ENCODE peak calls at places on chromosomes 4 and X, in eight cellular contexts. J is cardiac muscle cell, C is SK-N-SH, V is neural progenitor cell, G is suprapubic skin, T is K562, B is gastrocnemius medialis, A is PC-9. W is an unnamed sample. For H3K4me1 and H3K36me3, the result is how much of the 10 kb centered on the place peaks cover.

GRCh38 chr4:162285753-162286152 is 122.0 kb upstream of the FSTL5 start:
- DNase-seq in J (no peak), C (no peak), V (no peak), G (no peak), T (no peak), B (no peak), A (no peak), W (no peak)

GRCh38 chr4:185305979-185306442 is 89.7 kb downstream of the LRP2BP start:
- DNase-seq in J (peak), C (no peak), V (peak), G (no peak), T (no peak), B (no peak), A (peak), W (no peak)

GRCh38 chr4:145840162-145840768 is 98.4 kb downstream of the ZNF827 start:
- DNase-seq in J (peak), C (peak), V (no peak), G (no peak), T (peak), B (no peak), A (no peak), W (peak)

GRCh38 chr4:94827481-94828110 is 69.8 kb downstream of the BMPR1B start:
- DNase-seq in J (peak), C (no peak), V (no peak), G (no peak), T (peak), B (no peak), A (peak), W (no peak)

GRCh38 chr4:113905301-113905700 is 74.1 kb downstream of the ARSJ start:
- DNase-seq in J (peak), C (no peak), V (no peak), G (no peak), T (no peak), B (no peak), A (no peak), W (no peak)

GRCh38 chr4:84971319-84971932 is 4.9 kb upstream of the WDFY3 start:
- DNase-seq in J (peak), C (peak), V (peak), G (no peak), T (peak), B (no peak), A (no peak), W (no peak)

GRCh38 chr4:84379881-84380618 is 119.0 kb downstream of the NKX6-1 start:
- DNase-seq in J (peak), C (no peak), V (peak), G (no peak), T (no peak), B (no peak), A (peak), W (no peak)

GRCh38 chr4:157045507-157046127 is 30.3 kb upstream of the GLRB start:
- DNase-seq in J (peak), C (peak), V (peak), G (no peak), T (peak), B (no peak), A (peak), W (peak)

GRCh38 chrX:45757272-45757671 is 556.6 kb upstream of the DIPK2B start:
- DNase-seq in J (no peak), C (no peak), V (no peak), G (no peak), T (no peak), B (no peak), A (no peak), W (no peak)

GRCh38 chrX:45760187-45760742 is 559.6 kb upstream of the DIPK2B start:
- DNase-seq in J (no peak), C (no peak), V (no peak), G (no peak), T (no peak), B (no peak), A (no peak), W (no peak)

GRCh38 chrX:45756562-45756961 is 555.9 kb upstream of the DIPK2B start:
- DNase-seq in J (no peak), C (no peak), V (no peak), G (no peak), T (no peak), B (no peak), A (no peak), W (no peak)

GRCh38 chrX:45758319-45758718 is 557.6 kb upstream of the DIPK2B start:
- DNase-seq in J (peak), C (no peak), V (no peak), G (no peak), T (no peak), B (no peak), A (no peak), W (no peak)

GRCh38 chrX:45758738-45759397 is 558.2 kb upstream of the DIPK2B start:
- DNase-seq in J (no peak), C (no peak), V (no peak), G (no peak), T (no peak), B (no peak), A (no peak), W (no peak)
- H3K4me1 ChIP-seq in J (under half), C (half or more), V (under half), G (under half), T (under half), B (under half), A (under half), W (under half)

GRCh38 chr4:108359936-108360681 is 191.4 kb upstream of the LEF1 start:
- DNase-seq in J (no peak), C (no peak), V (no peak), G (no peak), T (peak), B (no peak), A (no peak), W (no peak)
- H3K4me3 ChIP-seq in J (no peak), C (no peak), V (no peak), G (no peak), T (no peak), B (no peak), A (no peak), W (no peak)

DNA sequence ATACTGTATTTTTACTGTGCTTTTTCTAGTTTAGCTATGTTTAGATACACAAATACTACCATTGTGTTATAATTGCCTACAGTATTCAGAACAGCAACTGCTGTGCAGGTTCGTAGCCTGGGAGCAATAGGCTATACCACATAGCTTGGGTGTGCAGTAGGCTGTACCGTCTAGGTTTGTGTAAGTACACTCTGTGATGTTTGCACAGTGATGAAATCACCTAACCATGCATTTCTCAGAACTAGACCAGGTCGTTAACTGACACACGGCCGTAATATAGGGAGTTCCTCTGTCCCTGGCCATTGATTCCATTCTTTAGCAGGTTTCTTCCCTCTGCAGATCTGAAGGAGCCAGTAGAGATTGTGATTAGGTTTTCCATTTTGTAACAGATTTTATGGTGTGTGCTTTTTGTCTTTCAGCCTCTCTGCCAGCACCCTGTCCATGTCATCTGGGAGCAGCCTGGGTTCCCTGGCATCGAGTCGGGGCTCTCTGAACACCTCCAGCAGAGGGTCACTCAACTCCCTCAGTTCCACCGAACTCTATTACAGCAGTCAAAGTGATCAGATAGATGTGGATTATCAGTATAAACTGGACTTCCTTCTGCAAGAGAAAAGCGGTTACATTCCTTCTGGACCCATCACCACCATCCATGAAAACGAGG is 59.5 kb downstream of the CLDN22 start:
- DNase-seq in J (no peak), C (no peak), V (no peak), G (no peak), T (no peak), B (no peak), A (no peak), W (no peak)
- H3K36me3 ChIP-seq in J (under half), C (under half), V (under half), G (under half), T (under half), B (under half), A (under half), W (under half)

GRCh38 chrX:12874599-12874998 is 7.7 kb downstream of the TLR7 start:
- DNase-seq in J (no peak), C (no peak), V (no peak), G (no peak), T (no peak), B (no peak), A (no peak), W (no peak)
- H3K4me1 ChIP-seq in J (under half), C (under half), V (under half), G (under half), T (under half), B (under half), A (under half), W (under half)

GRCh38 chr4:1402516-1403101 is 3.6 kb downstream of the NKX1-1 start:
- DNase-seq in J (no peak), C (peak), V (no peak), G (peak), T (no peak), B (no peak), A (no peak), W (no peak)

GRCh38 chr4:1405249-1405635 is 1.0 kb downstream of the NKX1-1 start:
- DNase-seq in J (no peak), C (no peak), V (no peak), G (no peak), T (no peak), B (no peak), A (no peak), W (no peak)

GRCh38 chr4:1403177-1403583 is 3.1 kb downstream of the NKX1-1 start:
- DNase-seq in J (no peak), C (no peak), V (no peak), G (peak), T (no peak), B (no peak), A (no peak), W (no peak)

GRCh38 chr4:1404573-1405248 is 1.5 kb downstream of the NKX1-1 start:
- DNase-seq in J (no peak), C (peak), V (no peak), G (no peak), T (no peak), B (no peak), A (no peak), W (no peak)

GRCh38 chr4:1403591-1404572 is 2.4 kb downstream of the NKX1-1 start:
- DNase-seq in J (no peak), C (peak), V (no peak), G (peak), T (no peak), B (no peak), A (no peak), W (peak)
- H3K4me3 ChIP-seq in J (no peak), C (no peak), V (no peak), G (peak), T (no peak), B (no peak), A (no peak), W (no peak)

GRCh38 chrX:47182106-47182700 is 11.4 kb upstream of the UBA1 start:
- DNase-seq in J (no peak), C (no peak), V (no peak), G (peak), T (no peak), B (no peak), A (no peak), W (no peak)

GRCh38 chrX:47179928-47180255 is 13.7 kb upstream of the UBA1 start:
- DNase-seq in J (no peak), C (no peak), V (no peak), G (peak), T (no peak), B (no peak), A (no peak), W (no peak)

GRCh38 chrX:47181301-47181700 is 12.3 kb upstream of the UBA1 start:
- DNase-seq in J (no peak), C (no peak), V (no peak), G (peak), T (no peak), B (no peak), A (no peak), W (no peak)

GRCh38 chrX:47179221-47179927 is 14.3 kb upstream of the UBA1 start:
- DNase-seq in J (peak), C (no peak), V (no peak), G (peak), T (no peak), B (peak), A (no peak), W (no peak)

GRCh38 chrX:47180346-47180745 is 13.3 kb upstream of the UBA1 start:
- DNase-seq in J (no peak), C (no peak), V (no peak), G (peak), T (no peak), B (no peak), A (no peak), W (no peak)
- H3K36me3 ChIP-seq in J (under half), C (under half), V (under half), G (half or more), T (half or more), B (under half), A (under half), W (under half)

DNA sequence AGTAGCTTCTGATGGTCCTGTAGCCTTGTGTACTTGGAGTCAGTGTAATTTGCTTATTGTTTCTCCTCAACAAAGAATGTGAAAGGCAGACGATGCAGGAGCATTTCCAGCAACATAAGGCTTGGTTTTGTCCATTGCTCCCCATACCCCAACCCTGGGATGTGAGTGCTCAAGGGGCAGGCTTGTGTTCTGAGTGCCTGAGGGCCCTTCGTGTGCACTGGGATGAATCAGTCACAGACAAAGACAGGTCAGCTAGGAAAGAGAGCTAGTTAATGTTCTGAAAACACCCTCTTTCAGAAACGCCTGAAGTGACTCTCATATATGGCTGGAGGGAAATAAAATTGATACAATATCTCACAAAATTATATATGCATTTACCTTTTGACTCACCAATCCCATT is 59.1 kb downstream of the PRPS1 start:
- DNase-seq in J (no peak), C (no peak), V (no peak), G (peak), T (no peak), B (no peak), A (no peak), W (no peak)
- H3K4me1 ChIP-seq in J (under half), C (under half), V (under half), G (under half), T (under half), B (under half), A (under half), W (under half)